ENCODE peak calls at places on chromosomes 5 and 9, in nine cellular contexts. O is sciatic nerve; N is GM13976; S is skeletal muscle cell; G is stimulated activated naive CD4-positive, alpha-beta T cell; B is stimulated activated CD8-positive, alpha-beta memory T cell treated with anti-CD3 and anti-CD28 coated beads, Interleukin-7, amount 100 ng/mL, for 24 hours; F is SHP77; V is GM19239; M is T-helper 2 cell. Q is an unnamed sample.

GRCh38 chr9:17462869-17463464 is 115.9 kb upstream of the SH3GL2 start:
- DNase-seq in O (no peak), N (peak; percentile 19), S (peak; percentile 25), G (no peak), B (no peak), F (no peak), V (no peak), M (no peak), Q (no peak)

GRCh38 chr9:76302947-76303550 is 91.2 kb downstream of the RFK start:
- DNase-seq in O (no peak), N (peak; percentile 57), S (no peak), G (no peak), B (no peak), F (peak; percentile 22), V (peak; percentile 28), M (no peak), Q (peak; percentile 2)

GRCh38 chr5:16522096-16522495 is 56.5 kb upstream of the ZNF622 start:
- DNase-seq in O (no peak), N (no peak), S (no peak), G (no peak), B (no peak), F (no peak), V (no peak), M (no peak), Q (no peak)

GRCh38 chr5:112338681-112339337 is 80.3 kb downstream of the EPB41L4A start:
- DNase-seq in O (no peak), N (no peak), S (no peak), G (no peak), B (no peak), F (no peak), V (no peak), M (no peak), Q (no peak)

GRCh38 chr5:137500616-137501225 is 1.6 kb upstream of the SPOCK1 start:
- DNase-seq in O (no peak), N (no peak), S (no peak), G (no peak), B (no peak), F (no peak), V (no peak), M (no peak), Q (no peak)

GRCh38 chr5:169350016-169350415 is 49.1 kb upstream of the SLIT3 start:
- DNase-seq in O (no peak), N (no peak), S (peak; percentile 36), G (no peak), B (no peak), F (no peak), V (no peak), M (no peak), Q (no peak)

GRCh38 chr5:175263776-175264175 is 180.2 kb downstream of the DRD1 start:
- DNase-seq in O (no peak), N (no peak), S (no peak), G (no peak), B (no peak), F (no peak), V (no peak), M (no peak), Q (no peak)

GRCh38 chr5:124628721-124629596 is 117.5 kb downstream of the ZNF608 start:
- DNase-seq in O (no peak), N (no peak), S (peak; percentile 98), G (no peak), B (no peak), F (peak; percentile 66), V (no peak), M (no peak), Q (no peak)

Q was measured in naive thymus-derived CD8-positive, alpha-beta T cell.